ENCODE peak calls at places on chromosomes 3 and 15, in four cellular contexts. One of them, this sample, is unnamed.

GRCh38 chr15:98671060-98672008 is 23.0 kb downstream of the IGF1R start:
- DNase-seq in T-helper 9 cell: no peak
- DNase-seq in activated T-helper 2 cell treated with anti-CD3 and anti-CD28 coated beads, Interferon-gamma antibody, Interleukin-2, Interleukin-4, amounts not matched to agents 10 μg/mL and 5 μg/mL and 100 μg/mL, durations not matched to agents 14 hours and 24 hours and 36 hours: no peak
- DNase-seq in PC-9: no peak
- DNase-seq in this sample: no peak

GRCh38 chr3:139322346-139322745 is 21.5 kb upstream of the MRPS22 start:
- DNase-seq in T-helper 9 cell: no peak
- DNase-seq in activated T-helper 2 cell treated with anti-CD3 and anti-CD28 coated beads, Interferon-gamma antibody, Interleukin-2, Interleukin-4, amounts not matched to agents 10 μg/mL and 5 μg/mL and 100 μg/mL, durations not matched to agents 14 hours and 24 hours and 36 hours: no peak
- DNase-seq in PC-9: no peak
- DNase-seq in this sample: no peak

GRCh38 chr3:95343228-95343627 is 1280.4 kb downstream of the NSUN3 start:
- DNase-seq in T-helper 9 cell: no peak
- DNase-seq in activated T-helper 2 cell treated with anti-CD3 and anti-CD28 coated beads, Interferon-gamma antibody, Interleukin-2, Interleukin-4, amounts not matched to agents 10 μg/mL and 5 μg/mL and 100 μg/mL, durations not matched to agents 14 hours and 24 hours and 36 hours: no peak
- DNase-seq in PC-9: no peak
- DNase-seq in this sample: no peak

GRCh38 chr3:120244834-120245225 is 40.2 kb downstream of the GPR156 start:
- DNase-seq in T-helper 9 cell: no peak
- DNase-seq in activated T-helper 2 cell treated with anti-CD3 and anti-CD28 coated beads, Interferon-gamma antibody, Interleukin-2, Interleukin-4, amounts not matched to agents 10 μg/mL and 5 μg/mL and 100 μg/mL, durations not matched to agents 14 hours and 24 hours and 36 hours: no peak
- DNase-seq in PC-9: no peak
- DNase-seq in this sample: no peak

GRCh38 chr3:160684368-160684740 is 7.4 kb downstream of the ARL14 start:
- DNase-seq in T-helper 9 cell: no peak
- DNase-seq in activated T-helper 2 cell treated with anti-CD3 and anti-CD28 coated beads, Interferon-gamma antibody, Interleukin-2, Interleukin-4, amounts not matched to agents 10 μg/mL and 5 μg/mL and 100 μg/mL, durations not matched to agents 14 hours and 24 hours and 36 hours: no peak
- DNase-seq in PC-9: no peak
- DNase-seq in this sample: no peak

GRCh38 chr3:171878441-171879225 is 35.5 kb downstream of the TMEM212 start:
- DNase-seq in T-helper 9 cell: no peak
- DNase-seq in activated T-helper 2 cell treated with anti-CD3 and anti-CD28 coated beads, Interferon-gamma antibody, Interleukin-2, Interleukin-4, amounts not matched to agents 10 μg/mL and 5 μg/mL and 100 μg/mL, durations not matched to agents 14 hours and 24 hours and 36 hours: no peak
- DNase-seq in PC-9: no peak
- DNase-seq in this sample: no peak

GRCh38 chr15:63601026-63601726 is 4.0 kb downstream of the FBXL22 start:
- DNase-seq in T-helper 9 cell: peak
- DNase-seq in activated T-helper 2 cell treated with anti-CD3 and anti-CD28 coated beads, Interferon-gamma antibody, Interleukin-2, Interleukin-4, amounts not matched to agents 10 μg/mL and 5 μg/mL and 100 μg/mL, durations not matched to agents 14 hours and 24 hours and 36 hours: peak
- DNase-seq in PC-9: no peak
- DNase-seq in this sample: peak

GRCh38 chr15:25790003-25790660 is 73.0 kb downstream of the ATP10A start:
- DNase-seq in T-helper 9 cell: no peak
- DNase-seq in activated T-helper 2 cell treated with anti-CD3 and anti-CD28 coated beads, Interferon-gamma antibody, Interleukin-2, Interleukin-4, amounts not matched to agents 10 μg/mL and 5 μg/mL and 100 μg/mL, durations not matched to agents 14 hours and 24 hours and 36 hours: peak
- DNase-seq in PC-9: no peak
- DNase-seq in this sample: no peak

GRCh38 chr3:46685446-46685845 is 8.0 kb downstream of the ALS2CL start:
- DNase-seq in T-helper 9 cell: no peak
- DNase-seq in activated T-helper 2 cell treated with anti-CD3 and anti-CD28 coated beads, Interferon-gamma antibody, Interleukin-2, Interleukin-4, amounts not matched to agents 10 μg/mL and 5 μg/mL and 100 μg/mL, durations not matched to agents 14 hours and 24 hours and 36 hours: no peak
- DNase-seq in PC-9: no peak
- DNase-seq in this sample: no peak

GRCh38 chr3:128338536-128339400 is 127.9 kb downstream of the DNAJB8 start:
- DNase-seq in T-helper 9 cell: no peak
- DNase-seq in activated T-helper 2 cell treated with anti-CD3 and anti-CD28 coated beads, Interferon-gamma antibody, Interleukin-2, Interleukin-4, amounts not matched to agents 10 μg/mL and 5 μg/mL and 100 μg/mL, durations not matched to agents 14 hours and 24 hours and 36 hours: no peak
- DNase-seq in PC-9: peak
- DNase-seq in this sample: no peak

GRCh38 chr15:92808611-92809063 is 91.5 kb upstream of the CHD2 start:
- DNase-seq in T-helper 9 cell: peak
- DNase-seq in activated T-helper 2 cell treated with anti-CD3 and anti-CD28 coated beads, Interferon-gamma antibody, Interleukin-2, Interleukin-4, amounts not matched to agents 10 μg/mL and 5 μg/mL and 100 μg/mL, durations not matched to agents 14 hours and 24 hours and 36 hours: no peak
- DNase-seq in PC-9: peak
- DNase-seq in this sample: no peak

GRCh38 chr3:74844428-74844827 is 230.0 kb upstream of the CNTN3 start:
- DNase-seq in T-helper 9 cell: no peak
- DNase-seq in activated T-helper 2 cell treated with anti-CD3 and anti-CD28 coated beads, Interferon-gamma antibody, Interleukin-2, Interleukin-4, amounts not matched to agents 10 μg/mL and 5 μg/mL and 100 μg/mL, durations not matched to agents 14 hours and 24 hours and 36 hours: no peak
- DNase-seq in PC-9: no peak
- DNase-seq in this sample: no peak

GRCh38 chr3:154427685-154428291 is 2.2 kb downstream of the GPR149 start:
- DNase-seq in T-helper 9 cell: no peak
- DNase-seq in activated T-helper 2 cell treated with anti-CD3 and anti-CD28 coated beads, Interferon-gamma antibody, Interleukin-2, Interleukin-4, amounts not matched to agents 10 μg/mL and 5 μg/mL and 100 μg/mL, durations not matched to agents 14 hours and 24 hours and 36 hours: no peak
- DNase-seq in PC-9: no peak
- DNase-seq in this sample: no peak

GRCh38 chr3:89038864-89039263 is 68.6 kb upstream of the EPHA3 start:
- DNase-seq in T-helper 9 cell: no peak
- DNase-seq in activated T-helper 2 cell treated with anti-CD3 and anti-CD28 coated beads, Interferon-gamma antibody, Interleukin-2, Interleukin-4, amounts not matched to agents 10 μg/mL and 5 μg/mL and 100 μg/mL, durations not matched to agents 14 hours and 24 hours and 36 hours: no peak
- DNase-seq in PC-9: no peak
- DNase-seq in this sample: no peak

GRCh38 chr15:27743638-27744037 is 355.5 kb downstream of the OCA2 start:
- DNase-seq in T-helper 9 cell: no peak
- DNase-seq in activated T-helper 2 cell treated with anti-CD3 and anti-CD28 coated beads, Interferon-gamma antibody, Interleukin-2, Interleukin-4, amounts not matched to agents 10 μg/mL and 5 μg/mL and 100 μg/mL, durations not matched to agents 14 hours and 24 hours and 36 hours: no peak
- DNase-seq in PC-9: no peak
- DNase-seq in this sample: no peak

GRCh38 chr3:50324351-50325144 is 2.0 kb upstream of the HYAL2 start:
- DNase-seq in T-helper 9 cell: peak
- DNase-seq in activated T-helper 2 cell treated with anti-CD3 and anti-CD28 coated beads, Interferon-gamma antibody, Interleukin-2, Interleukin-4, amounts not matched to agents 10 μg/mL and 5 μg/mL and 100 μg/mL, durations not matched to agents 14 hours and 24 hours and 36 hours: no peak
- DNase-seq in PC-9: peak
- DNase-seq in this sample: peak

GRCh38 chr15:40098489-40099261 is 10.0 kb downstream of the BMF start:
- DNase-seq in T-helper 9 cell: no peak
- DNase-seq in activated T-helper 2 cell treated with anti-CD3 and anti-CD28 coated beads, Interferon-gamma antibody, Interleukin-2, Interleukin-4, amounts not matched to agents 10 μg/mL and 5 μg/mL and 100 μg/mL, durations not matched to agents 14 hours and 24 hours and 36 hours: peak
- DNase-seq in PC-9: peak
- DNase-seq in this sample: peak

GRCh38 chr3:133404925-133405324 is 5.1 kb downstream of the BFSP2 start:
- DNase-seq in T-helper 9 cell: no peak
- DNase-seq in activated T-helper 2 cell treated with anti-CD3 and anti-CD28 coated beads, Interferon-gamma antibody, Interleukin-2, Interleukin-4, amounts not matched to agents 10 μg/mL and 5 μg/mL and 100 μg/mL, durations not matched to agents 14 hours and 24 hours and 36 hours: no peak
- DNase-seq in PC-9: no peak
- DNase-seq in this sample: no peak

GRCh38 chr15:92541197-92542190 is 114.1 kb downstream of the FAM174B start:
- DNase-seq in T-helper 9 cell: no peak
- DNase-seq in activated T-helper 2 cell treated with anti-CD3 and anti-CD28 coated beads, Interferon-gamma antibody, Interleukin-2, Interleukin-4, amounts not matched to agents 10 μg/mL and 5 μg/mL and 100 μg/mL, durations not matched to agents 14 hours and 24 hours and 36 hours: no peak
- DNase-seq in PC-9: peak
- DNase-seq in this sample: no peak

GRCh38 chr3:141643816-141644215 is 94.3 kb upstream of the RNF7 start:
- DNase-seq in T-helper 9 cell: no peak
- DNase-seq in activated T-helper 2 cell treated with anti-CD3 and anti-CD28 coated beads, Interferon-gamma antibody, Interleukin-2, Interleukin-4, amounts not matched to agents 10 μg/mL and 5 μg/mL and 100 μg/mL, durations not matched to agents 14 hours and 24 hours and 36 hours: no peak
- DNase-seq in PC-9: no peak
- DNase-seq in this sample: no peak

GRCh38 chr15:67146875-67147381 is 81.5 kb downstream of the SMAD3 start:
- DNase-seq in T-helper 9 cell: peak
- DNase-seq in activated T-helper 2 cell treated with anti-CD3 and anti-CD28 coated beads, Interferon-gamma antibody, Interleukin-2, Interleukin-4, amounts not matched to agents 10 μg/mL and 5 μg/mL and 100 μg/mL, durations not matched to agents 14 hours and 24 hours and 36 hours: peak
- DNase-seq in PC-9: peak
- DNase-seq in this sample: no peak

GRCh38 chr3:98612587-98612986 is 19.2 kb upstream of the CPOX start:
- DNase-seq in T-helper 9 cell: no peak
- DNase-seq in activated T-helper 2 cell treated with anti-CD3 and anti-CD28 coated beads, Interferon-gamma antibody, Interleukin-2, Interleukin-4, amounts not matched to agents 10 μg/mL and 5 μg/mL and 100 μg/mL, durations not matched to agents 14 hours and 24 hours and 36 hours: no peak
- DNase-seq in PC-9: no peak
- DNase-seq in this sample: no peak

GRCh38 chr3:98521897-98522537 is 685 bp downstream of the CLDND1 start:
- DNase-seq in T-helper 9 cell: peak
- DNase-seq in activated T-helper 2 cell treated with anti-CD3 and anti-CD28 coated beads, Interferon-gamma antibody, Interleukin-2, Interleukin-4, amounts not matched to agents 10 μg/mL and 5 μg/mL and 100 μg/mL, durations not matched to agents 14 hours and 24 hours and 36 hours: peak
- DNase-seq in PC-9: peak
- DNase-seq in this sample: peak

GRCh38 chr15:92907880-92908279 is 7.8 kb downstream of the CHD2 start:
- DNase-seq in T-helper 9 cell: no peak
- DNase-seq in activated T-helper 2 cell treated with anti-CD3 and anti-CD28 coated beads, Interferon-gamma antibody, Interleukin-2, Interleukin-4, amounts not matched to agents 10 μg/mL and 5 μg/mL and 100 μg/mL, durations not matched to agents 14 hours and 24 hours and 36 hours: no peak
- DNase-seq in PC-9: no peak
- DNase-seq in this sample: no peak

GRCh38 chr3:45909542-45909941 is 23.2 kb downstream of the CCR9 start:
- DNase-seq in T-helper 9 cell: no peak
- DNase-seq in activated T-helper 2 cell treated with anti-CD3 and anti-CD28 coated beads, Interferon-gamma antibody, Interleukin-2, Interleukin-4, amounts not matched to agents 10 μg/mL and 5 μg/mL and 100 μg/mL, durations not matched to agents 14 hours and 24 hours and 36 hours: no peak
- DNase-seq in PC-9: no peak
- DNase-seq in this sample: no peak

GRCh38 chr3:41247590-41247989 is 48.3 kb downstream of the CTNNB1 start:
- DNase-seq in T-helper 9 cell: no peak
- DNase-seq in activated T-helper 2 cell treated with anti-CD3 and anti-CD28 coated beads, Interferon-gamma antibody, Interleukin-2, Interleukin-4, amounts not matched to agents 10 μg/mL and 5 μg/mL and 100 μg/mL, durations not matched to agents 14 hours and 24 hours and 36 hours: no peak
- DNase-seq in PC-9: no peak
- DNase-seq in this sample: no peak

GRCh38 chr3:11556851-11557644 is 86.7 kb downstream of the VGLL4 start:
- DNase-seq in T-helper 9 cell: no peak
- DNase-seq in activated T-helper 2 cell treated with anti-CD3 and anti-CD28 coated beads, Interferon-gamma antibody, Interleukin-2, Interleukin-4, amounts not matched to agents 10 μg/mL and 5 μg/mL and 100 μg/mL, durations not matched to agents 14 hours and 24 hours and 36 hours: no peak
- DNase-seq in PC-9: no peak
- DNase-seq in this sample: no peak

This sample was measured in activated T-helper 1 cell treated with Interleukin-2 at 50 U/mL for 16 hours.